ENCODE peak calls at places on chromosomes 1 and 21, in five cellular contexts. I, W, K, M and F are unnamed samples.

GRCh38 chr1:121558514-121558913 is 373.7 kb downstream of the SRGAP2C start:
- DNase-seq in I (peak; percentile 93), W (no peak), K (peak; percentile 44), M (no peak), F (no peak)

GRCh38 chr1:110672753-110673108 is 2.0 kb downstream of the KCNA3 start:
- DNase-seq in I (no peak), W (peak; percentile 29), K (no peak), M (peak; percentile 83), F (no peak)

GRCh38 chr1:216929870-216930582 is 206.8 kb upstream of the ESRRG start:
- DNase-seq in I (no peak), W (no peak), K (no peak), M (no peak), F (no peak)

GRCh38 chr1:23634840-23635642 is 56.6 kb upstream of the RPL11 start:
- DNase-seq in I (peak; percentile 85), W (peak; percentile 82), K (peak; percentile 88), M (peak; percentile 72), F (no peak)

GRCh38 chr1:157994704-157995540 is 1.5 kb downstream of the KIRREL1 start:
- DNase-seq in I (peak; percentile 77), W (no peak), K (no peak), M (no peak), F (no peak)

GRCh38 chr1:177884499-177885021 is 85.3 kb downstream of the SEC16B start:
- DNase-seq in I (peak; percentile 46), W (no peak), K (no peak), M (no peak), F (no peak)

GRCh38 chr1:100927276-100927675 is 31.4 kb downstream of the SLC30A7 start:
- DNase-seq in I (no peak), W (peak; percentile 68), K (no peak), M (peak; percentile 85), F (no peak)

GRCh38 chr1:94063379-94063778 is 57.6 kb downstream of the ABCA4 start:
- DNase-seq in I (peak; percentile 74), W (no peak), K (peak; percentile 50), M (no peak), F (no peak)

GRCh38 chr1:223202376-223202775 is 59.3 kb upstream of the TLR5 start:
- DNase-seq in I (no peak), W (peak; percentile 11), K (no peak), M (no peak), F (no peak)

GRCh38 chr1:43954036-43954435 is 7.3 kb downstream of the IPO13 start:
- DNase-seq in I (no peak), W (no peak), K (no peak), M (no peak), F (no peak)

GRCh38 chr1:63829349-63830327 is 55.8 kb downstream of the ROR1 start:
- DNase-seq in I (peak; percentile 49), W (no peak), K (no peak), M (no peak), F (no peak)

GRCh38 chr1:225882699-225883615 is 777 bp upstream of the TMEM63A start:
- DNase-seq in I (peak; percentile 77), W (no peak), K (peak; percentile 44), M (peak; percentile 39), F (peak; percentile 41)

GRCh38 chr1:91827094-91828006 is 58.6 kb downstream of the TGFBR3 start:
- DNase-seq in I (peak; percentile 64), W (no peak), K (no peak), M (no peak), F (no peak)

GRCh38 chr1:211213702-211214101 is 45.5 kb upstream of the RCOR3 start:
- DNase-seq in I (no peak), W (no peak), K (no peak), M (no peak), F (no peak)

GRCh38 chr1:198295975-198296374 is 139.2 kb downstream of the NEK7 start:
- DNase-seq in I (no peak), W (no peak), K (no peak), M (no peak), F (no peak)

GRCh38 chr1:245969274-245969673 is 537.8 kb downstream of the SMYD3 start:
- DNase-seq in I (peak; percentile 95), W (no peak), K (no peak), M (no peak), F (no peak)

GRCh38 chr1:110185181-110185580 is 24.9 kb upstream of the KCNC4 start:
- DNase-seq in I (no peak), W (no peak), K (no peak), M (no peak), F (no peak)

GRCh38 chr1:160432371-160432786 is 32.0 kb downstream of the VANGL2 start:
- DNase-seq in I (no peak), W (no peak), K (peak; percentile 84), M (no peak), F (no peak)

GRCh38 chr1:8357329-8358101 is 39.6 kb downstream of the SLC45A1 start:
- DNase-seq in I (no peak), W (no peak), K (no peak), M (no peak), F (no peak)

GRCh38 chr21:31909153-31909771 is 36.4 kb downstream of the HUNK start:
- DNase-seq in I (peak; percentile 30), W (no peak), K (no peak), M (no peak), F (no peak)

GRCh38 chr1:209183195-209183594 is 400.3 kb upstream of the CAMK1G start:
- DNase-seq in I (no peak), W (no peak), K (no peak), M (no peak), F (no peak)

GRCh38 chr1:29820401-29820800 is 584.1 kb downstream of the PTPRU start:
- DNase-seq in I (no peak), W (no peak), K (no peak), M (no peak), F (no peak)

GRCh38 chr1:94970783-94971182 is 43.9 kb upstream of the CNN3 start:
- DNase-seq in I (peak; percentile 14), W (no peak), K (no peak), M (no peak), F (no peak)

GRCh38 chr1:226475112-226475511 is 67.2 kb upstream of the PARP1 start:
- DNase-seq in I (no peak), W (peak; percentile 37), K (no peak), M (no peak), F (no peak)

GRCh38 chr1:228794810-228795209 is 59.5 kb downstream of the RHOU start:
- DNase-seq in I (no peak), W (no peak), K (no peak), M (no peak), F (no peak)

GRCh38 chr1:218303176-218303575 is 18.1 kb downstream of the RRP15 start:
- DNase-seq in I (no peak), W (no peak), K (no peak), M (no peak), F (no peak)
- H3K36me3 ChIP-seq in I (peaks cover 12% of the 10 kb centered on the region), W (peaks cover 3% of the 10 kb centered on the region), K (peaks cover 29% of the 10 kb centered on the region), M (peaks cover 10% of the 10 kb centered on the region), F (peaks cover 23% of the 10 kb centered on the region)

DNA sequence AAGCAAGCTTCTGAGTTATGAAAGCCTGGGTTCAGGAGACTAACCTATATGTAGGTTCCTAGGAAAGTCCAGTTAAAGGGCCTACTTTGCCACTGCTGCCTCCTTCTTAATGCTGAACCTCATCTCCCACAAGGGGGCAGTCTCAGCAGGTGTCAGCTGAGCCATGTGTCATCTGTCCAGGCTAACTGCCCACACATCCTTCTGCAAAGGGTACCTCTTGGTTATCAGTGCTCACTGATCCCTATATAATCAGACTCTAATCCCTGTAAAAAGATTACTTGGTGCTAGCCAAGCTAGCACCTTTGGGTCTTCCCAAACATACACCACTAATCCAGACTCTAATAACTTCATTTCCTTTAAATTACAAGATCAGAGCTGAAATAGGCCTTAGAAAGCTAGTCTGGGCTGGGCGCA is 9.0 kb downstream of the PRDX1 start:
- DNase-seq in I (peak; percentile 78), W (peak; percentile 55), K (peak; percentile 79), M (peak; percentile 44), F (peak; percentile 58)
- H3K27ac ChIP-seq in I (no peak overlapping the region), W (no peak overlapping the region), K (no peak overlapping the region), M (no peak overlapping the region), F (no peak overlapping the region)

GRCh38 chr21:14737278-14737677 is 191.2 kb upstream of the SAMSN1 start:
- DNase-seq in I (no peak), W (no peak), K (no peak), M (no peak), F (no peak)
- H3K4me1 ChIP-seq in I (no peaks in the 10 kb centered on the region), W (peaks cover 32% of the 10 kb centered on the region), K (no peaks in the 10 kb centered on the region), M (no peaks in the 10 kb centered on the region), F (peaks cover 6% of the 10 kb centered on the region)

DNA sequence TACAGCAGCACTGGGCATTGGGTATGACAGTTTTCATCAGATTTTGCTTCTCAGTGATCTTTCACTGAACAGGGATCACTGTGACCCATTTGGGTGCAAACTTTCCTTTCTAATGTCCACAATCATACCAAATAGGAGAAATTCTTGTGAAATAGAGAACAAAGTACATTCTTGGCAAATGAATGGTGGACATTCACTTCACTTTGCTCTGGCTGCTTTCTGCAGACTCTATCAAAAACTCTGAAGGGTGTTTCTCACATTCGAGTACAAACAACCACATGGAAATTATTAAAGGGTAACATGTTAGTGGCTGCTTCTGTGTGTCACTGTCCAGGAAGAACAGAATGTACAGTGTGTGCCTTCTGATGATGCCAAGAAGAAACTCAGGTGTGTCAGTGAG is 61.9 kb upstream of the ADAM30 start:
- DNase-seq in I (no peak), W (no peak), K (peak; percentile 19), M (no peak), F (no peak)
- H3K36me3 ChIP-seq in I (peaks cover 60% of the 10 kb centered on the region), W (peaks cover 49% of the 10 kb centered on the region), K (no peaks in the 10 kb centered on the region), M (peaks cover 10% of the 10 kb centered on the region), F (peaks cover 27% of the 10 kb centered on the region)

DNA sequence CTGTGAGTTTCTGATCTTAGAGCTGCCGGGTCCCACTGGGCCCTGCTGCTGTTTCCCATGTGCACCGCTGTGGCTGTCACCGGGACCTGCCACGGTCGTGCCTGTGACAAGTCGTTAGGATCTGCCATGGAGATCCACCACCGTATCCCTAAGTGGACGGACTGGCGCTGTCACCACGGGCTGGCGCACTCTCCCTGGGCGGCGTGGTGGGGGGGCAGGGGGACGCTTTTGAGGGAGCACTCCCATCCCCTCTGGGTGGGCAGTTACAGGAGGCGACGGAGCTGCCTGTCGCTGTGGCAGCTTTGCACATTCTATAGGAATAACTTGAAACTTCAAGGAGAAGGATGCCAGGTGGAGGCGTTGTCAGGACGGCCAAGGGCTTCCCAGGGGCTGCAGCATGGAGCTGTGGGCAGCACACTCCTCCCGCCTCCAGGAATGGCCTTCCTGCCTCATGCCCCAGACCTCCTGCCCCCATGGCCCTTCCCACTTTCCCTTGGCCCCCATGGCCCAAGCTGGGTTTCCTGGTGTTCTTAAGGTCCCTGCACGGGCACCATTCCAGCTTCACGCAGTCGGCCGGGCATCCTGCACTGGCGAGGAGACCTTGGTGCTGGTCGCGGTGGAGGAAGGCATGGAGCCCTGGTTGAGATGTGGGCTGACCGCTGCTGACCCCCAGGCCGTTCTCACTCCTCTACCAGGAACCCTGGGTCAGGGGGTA is 85.2 kb downstream of the PRDM16 start:
- DNase-seq in I (no peak), W (no peak), K (no peak), M (no peak), F (no peak)
- H3K27ac ChIP-seq in I (no peak overlapping the region), W (no peak overlapping the region), K (no peak overlapping the region), M (no peak overlapping the region), F (no peak overlapping the region)